ENCODE peak calls at places on chromosome X, in five cellular contexts. U, Q, V, N and J are unnamed samples.

GRCh38 chrX:53133400-53133799 is 39.5 kb downstream of the KANTR start:
- DNase-seq in U (no peak), Q (no peak), V (no peak), N (no peak), J (no peak)

GRCh38 chrX:39320165-39320564 is 518.9 kb downstream of the MID1IP1 start:
- DNase-seq in U (no peak), Q (no peak), V (no peak), N (no peak), J (no peak)

GRCh38 chrX:136310411-136310810 is 9.6 kb downstream of the ADGRG4 start:
- DNase-seq in U (no peak), Q (peak; percentile 38), V (peak; percentile 20), N (no peak), J (no peak)

GRCh38 chrX:69323786-69324720 is 158.8 kb upstream of the PJA1 start:
- DNase-seq in U (no peak), Q (no peak), V (no peak), N (no peak), J (no peak)

GRCh38 chrX:22141061-22141460 is 108.9 kb downstream of the PHEX start:
- DNase-seq in U (no peak), Q (no peak), V (no peak), N (no peak), J (no peak)

GRCh38 chrX:46647251-46647650 is 73.7 kb downstream of the CHST7 start:
- DNase-seq in U (no peak), Q (no peak), V (no peak), N (no peak), J (no peak)

GRCh38 chrX:35046646-35047231 is 104.1 kb downstream of the FAM47B start:
- DNase-seq in U (no peak), Q (no peak), V (no peak), N (no peak), J (no peak)

GRCh38 chrX:19030805-19031204 is 46.9 kb upstream of the PHKA2 start:
- DNase-seq in U (no peak), Q (no peak), V (no peak), N (no peak), J (no peak)

GRCh38 chrX:23493941-23494374 is 159.3 kb downstream of the PTCHD1 start:
- DNase-seq in U (no peak), Q (no peak), V (peak; percentile 27), N (no peak), J (peak; percentile 17)

GRCh38 chrX:73262991-73263390 is 48.3 kb upstream of the NAP1L2 start:
- DNase-seq in U (no peak), Q (peak; percentile 28), V (no peak), N (no peak), J (peak; percentile 16)

GRCh38 chrX:101171883-101172400 is 47.6 kb upstream of the DRP2 start:
- DNase-seq in U (no peak), Q (no peak), V (no peak), N (no peak), J (no peak)

GRCh38 chrX:121649414-121649813 is 602.0 kb downstream of the GLUD2 start:
- DNase-seq in U (no peak), Q (no peak), V (no peak), N (no peak), J (no peak)

GRCh38 chrX:129678176-129678880 is 23.6 kb upstream of the APLN start:
- DNase-seq in U (peak; percentile 82), Q (no peak), V (no peak), N (peak; percentile 61), J (no peak)

GRCh38 chrX:150548684-150549083 is 19.7 kb upstream of the MTM1 start:
- DNase-seq in U (no peak), Q (no peak), V (no peak), N (no peak), J (no peak)

GRCh38 chrX:20320461-20321159 is 53.9 kb upstream of the RPS6KA3 start:
- DNase-seq in U (no peak), Q (no peak), V (no peak), N (no peak), J (peak; percentile 79)

GRCh38 chrX:40172169-40172979 is 74.6 kb upstream of the BCOR start:
- DNase-seq in U (peak; percentile 88), Q (no peak), V (peak; percentile 65), N (peak; percentile 64), J (no peak)

GRCh38 chrX:128310912-128311311 is 258.7 kb upstream of the ACTRT1 start:
- DNase-seq in U (no peak), Q (no peak), V (no peak), N (no peak), J (no peak)

GRCh38 chrX:72306851-72307645 is 1.3 kb upstream of the CITED1 start:
- DNase-seq in U (peak; percentile 85), Q (peak; percentile 56), V (peak; percentile 70), N (peak; percentile 65), J (peak; percentile 28)

GRCh38 chrX:38166478-38167083 is 54.1 kb downstream of the SRPX start:
- DNase-seq in U (no peak), Q (no peak), V (peak; percentile 47), N (no peak), J (peak; percentile 2)

GRCh38 chrX:40147399-40148188 is 49.8 kb upstream of the BCOR start:
- DNase-seq in U (no peak), Q (no peak), V (no peak), N (no peak), J (no peak)

GRCh38 chrX:130085551-130085986 is 24.7 kb downstream of the ELF4 start:
- DNase-seq in U (no peak), Q (no peak), V (peak; percentile 39), N (no peak), J (no peak)

GRCh38 chrX:10387011-10387410 is 230.2 kb downstream of the CLCN4 start:
- DNase-seq in U (no peak), Q (no peak), V (peak; percentile 16), N (no peak), J (no peak)

GRCh38 chrX:2692221-2693122 is 1.4 kb downstream of the CD99 start:
- DNase-seq in U (peak; percentile 84), Q (no peak), V (peak; percentile 72), N (peak; percentile 27), J (no peak)

GRCh38 chrX:48683411-48683982 is at the start of gene WAS:
- DNase-seq in U (no peak), Q (no peak), V (no peak), N (peak; percentile 15), J (peak; percentile 77)

GRCh38 chrX:10506781-10507180 is 113.6 kb downstream of the MID1 start:
- DNase-seq in U (no peak), Q (no peak), V (peak; percentile 49), N (no peak), J (no peak)

GRCh38 chrX:150902434-150903109 is 4.1 kb upstream of the CD99L2 start:
- DNase-seq in U (no peak), Q (peak; percentile 88), V (no peak), N (no peak), J (no peak)

GRCh38 chrX:109952050-109952449 is 50.9 kb upstream of the TMEM164 start:
- DNase-seq in U (no peak), Q (no peak), V (no peak), N (no peak), J (no peak)

GRCh38 chrX:109848451-109849050 is 115.5 kb upstream of the ACSL4 start:
- DNase-seq in U (no peak), Q (no peak), V (no peak), N (no peak), J (no peak)

GRCh38 chrX:27918799-27919198 is 62.5 kb downstream of the DCAF8L1 start:
- DNase-seq in U (no peak), Q (no peak), V (peak; percentile 35), N (peak; percentile 54), J (no peak)

GRCh38 chrX:120452131-120452530 is 17.0 kb downstream of the LAMP2 start:
- DNase-seq in U (no peak), Q (no peak), V (peak; percentile 48), N (no peak), J (peak; percentile 35)

GRCh38 chrX:120457766-120458180 is 11.3 kb downstream of the LAMP2 start:
- DNase-seq in U (no peak), Q (no peak), V (peak; percentile 81), N (no peak), J (peak; percentile 72)

GRCh38 chrX:120453985-120454384 is 15.1 kb downstream of the LAMP2 start:
- DNase-seq in U (no peak), Q (no peak), V (no peak), N (no peak), J (no peak)

GRCh38 chrX:120459313-120459712 is 9.8 kb downstream of the LAMP2 start:
- DNase-seq in U (no peak), Q (no peak), V (no peak), N (no peak), J (no peak)

GRCh38 chrX:120456973-120457372 is 12.1 kb downstream of the LAMP2 start:
- DNase-seq in U (no peak), Q (no peak), V (no peak), N (no peak), J (peak; percentile 83)
- H3K4me3 ChIP-seq in U (no peak overlapping the region), Q (no peak overlapping the region), V (no peak overlapping the region), N (no peak overlapping the region), J (peak overlapping the region; percentile 34)

GRCh38 chrX:55489315-55490009 is at the start of gene USP51:
- DNase-seq in U (peak; percentile 78), Q (peak; percentile 35), V (peak; percentile 60), N (peak; percentile 34), J (no peak)
- H3K4me3 ChIP-seq in U (peak within 1 kb of the TSS; percentile 94), Q (peak within 1 kb of the TSS; percentile 78), V (peak within 1 kb of the TSS; percentile 68), N (peak within 1 kb of the TSS; percentile 61), J (peak within 1 kb of the TSS; percentile 57)

GRCh38 chrX:107713205-107714195 is 62.1 kb downstream of the TSC22D3 start:
- DNase-seq in U (no peak), Q (no peak), V (peak; percentile 43), N (peak; percentile 19), J (no peak)
- H3K4me3 ChIP-seq in U (no peak overlapping the region), Q (no peak overlapping the region), V (no peak overlapping the region), N (no peak overlapping the region), J (no peak overlapping the region)

GRCh38 chrX:50812995-50813842 is 775 bp downstream of the SHROOM4 start:
- DNase-seq in U (peak; percentile 82), Q (no peak), V (peak; percentile 66), N (peak; percentile 25), J (no peak)
- H3K4me3 ChIP-seq in U (peak overlapping the region; percentile 79), Q (peak overlapping the region; percentile 71), V (peak overlapping the region; percentile 32), N (peak overlapping the region; percentile 28), J (no peak overlapping the region)